ENCODE peak calls at places on chromosome 6, in eight cellular contexts. D is central memory CD4-positive, alpha-beta T cell; G is iPS-NIHi11; C is dermis microvascular lymphatic vessel endothelial cell; V is activated naive CD4-positive, alpha-beta T cell treated with anti-CD3 and anti-CD28 coated beads for 36 hours; A is stimulated activated CD8-positive, alpha-beta memory T cell treated with anti-CD3 and anti-CD28 coated beads, Interleukin-12 subunit alpha, Interleukin-12 subunit beta, amount 100 ng/mL, for 1 hour; X is tibial nerve; F is A172. J is an unnamed sample.

GRCh38 chr6:136035378-136036070 is 184.0 kb downstream of the PDE7B start:
- DNase-seq in D (no peak), G (no peak), C (no peak), V (no peak), A (no peak), X (no peak), F (no peak), J (no peak)

GRCh38 chr6:147108256-147108910 is 95.8 kb upstream of the STXBP5 start:
- DNase-seq in D (no peak), G (no peak), C (no peak), V (no peak), A (no peak), X (no peak), F (no peak), J (no peak)

GRCh38 chr6:152642578-152643375 is 5.6 kb upstream of the SYNE1 start:
- DNase-seq in D (no peak), G (peak), C (peak), V (peak), A (no peak), X (peak), F (peak), J (no peak)

GRCh38 chr6:112337209-112337638 is 9.9 kb upstream of the RFPL4B start:
- DNase-seq in D (no peak), G (peak), C (peak), V (no peak), A (no peak), X (peak), F (peak), J (no peak)

GRCh38 chr6:43943781-43944250 is 173.8 kb downstream of the VEGFA start:
- DNase-seq in D (no peak), G (peak), C (no peak), V (no peak), A (no peak), X (no peak), F (peak), J (no peak)

GRCh38 chr6:11769816-11770545 is 8.6 kb downstream of the ADTRP start:
- DNase-seq in D (no peak), G (peak), C (no peak), V (no peak), A (no peak), X (no peak), F (peak), J (no peak)

GRCh38 chr6:14584450-14584849 is 466.9 kb downstream of the CD83 start:
- DNase-seq in D (no peak), G (no peak), C (no peak), V (no peak), A (no peak), X (no peak), F (no peak), J (no peak)

GRCh38 chr6:39855356-39855995 is 63.3 kb downstream of the DAAM2 start:
- DNase-seq in D (no peak), G (no peak), C (no peak), V (no peak), A (no peak), X (no peak), F (no peak), J (no peak)

GRCh38 chr6:12528171-12528570 is 188.4 kb upstream of the PHACTR1 start:
- DNase-seq in D (no peak), G (no peak), C (no peak), V (no peak), A (no peak), X (no peak), F (no peak), J (no peak)

GRCh38 chr6:135905604-135906300 is 54.3 kb downstream of the PDE7B start:
- DNase-seq in D (no peak), G (no peak), C (no peak), V (no peak), A (no peak), X (no peak), F (no peak), J (no peak)

GRCh38 chr6:27630727-27631613 is 158.1 kb upstream of the ZNF184 start:
- DNase-seq in D (no peak), G (peak), C (no peak), V (peak), A (no peak), X (no peak), F (peak), J (no peak)

GRCh38 chr6:41072836-41073202 is at the start of gene NFYA:
- DNase-seq in D (no peak), G (peak), C (no peak), V (no peak), A (no peak), X (peak), F (no peak), J (peak)

GRCh38 chr6:64904616-64905015 is 802.4 kb downstream of the EYS start:
- DNase-seq in D (no peak), G (no peak), C (no peak), V (no peak), A (no peak), X (no peak), F (no peak), J (no peak)

GRCh38 chr6:149233056-149233715 is 84.3 kb upstream of the TAB2 start:
- DNase-seq in D (peak), G (peak), C (no peak), V (peak), A (no peak), X (no peak), F (peak), J (peak)

GRCh38 chr6:11120273-11121005 is 8.9 kb upstream of the ERVFRD-1 start:
- DNase-seq in D (no peak), G (no peak), C (no peak), V (no peak), A (no peak), X (no peak), F (peak), J (no peak)

GRCh38 chr6:118813795-118814194 is 80.2 kb upstream of the ASF1A start:
- DNase-seq in D (no peak), G (no peak), C (no peak), V (peak), A (no peak), X (no peak), F (no peak), J (no peak)

GRCh38 chr6:41724638-41725501 is 10.5 kb downstream of the TFEB start:
- DNase-seq in D (no peak), G (no peak), C (no peak), V (no peak), A (no peak), X (no peak), F (no peak), J (no peak)

GRCh38 chr6:143176090-143177021 is 115.7 kb downstream of the AIG1 start:
- DNase-seq in D (no peak), G (no peak), C (no peak), V (no peak), A (no peak), X (no peak), F (peak), J (no peak)

GRCh38 chr6:8588176-8588575 is 152.8 kb upstream of the SLC35B3 start:
- DNase-seq in D (no peak), G (no peak), C (no peak), V (no peak), A (no peak), X (no peak), F (no peak), J (no peak)

GRCh38 chr6:24374612-24375011 is 16.8 kb upstream of the DCDC2 start:
- DNase-seq in D (no peak), G (no peak), C (no peak), V (no peak), A (no peak), X (no peak), F (no peak), J (no peak)

GRCh38 chr6:138944412-138944811 is 43.6 kb downstream of the REPS1 start:
- DNase-seq in D (peak), G (peak), C (no peak), V (peak), A (peak), X (no peak), F (peak), J (peak)

GRCh38 chr6:29702519-29703103 is 20.6 kb upstream of the HLA-F start:
- DNase-seq in D (no peak), G (peak), C (no peak), V (peak), A (peak), X (peak), F (peak), J (peak)

GRCh38 chr6:158784505-158784904 is 34.7 kb downstream of the EZR start:
- DNase-seq in D (no peak), G (no peak), C (no peak), V (no peak), A (no peak), X (no peak), F (peak), J (no peak)

GRCh38 chr6:150915868-150916267 is 50.4 kb downstream of the MTHFD1L start:
- DNase-seq in D (no peak), G (no peak), C (no peak), V (no peak), A (no peak), X (no peak), F (no peak), J (no peak)

GRCh38 chr6:9532621-9533557 is 882.0 kb downstream of the TFAP2A start:
- DNase-seq in D (no peak), G (no peak), C (no peak), V (no peak), A (no peak), X (no peak), F (peak), J (no peak)

GRCh38 chr6:39225946-39226437 is 3.3 kb downstream of the KCNK5 start:
- DNase-seq in D (peak), G (no peak), C (no peak), V (peak), A (peak), X (no peak), F (no peak), J (no peak)

GRCh38 chr6:79269877-79270276 is 35.4 kb upstream of the HMGN3 start:
- DNase-seq in D (no peak), G (peak), C (peak), V (no peak), A (no peak), X (peak), F (no peak), J (no peak)

GRCh38 chr6:42428326-42429041 is 23.2 kb downstream of the TRERF1 start:
- DNase-seq in D (peak), G (no peak), C (no peak), V (peak), A (no peak), X (no peak), F (peak), J (peak)